ENCODE peak calls at places on chromosomes 16 and 17, in nine cellular contexts. P, R, O, F, T, Z, U, M and L are unnamed samples.

GRCh38 chr17:77591231-77591785 is 367.2 kb upstream of the TNRC6C start:
- DNase-seq in Z (no peak), F (peak), R (no peak), O (no peak), T (no peak), M (no peak), U (no peak), P (no peak), L (no peak)

GRCh38 chr17:58385359-58385899 is 31.9 kb downstream of the RNF43 start:
- DNase-seq in R (no peak), T (no peak), Z (no peak), O (no peak), P (no peak), U (no peak), F (no peak), M (no peak), L (no peak)

GRCh38 chr16:86363057-86363490 is 147.3 kb upstream of the FOXF1 start:
- DNase-seq in U (peak), R (no peak), P (no peak), Z (no peak), O (no peak), M (no peak), T (peak), F (no peak), L (peak)

GRCh38 chr17:7465481-7466275 is 13.8 kb downstream of the ZBTB4 start:
- DNase-seq in T (no peak), F (no peak), U (no peak), R (no peak), P (no peak), M (no peak), O (no peak), Z (no peak), L (no peak)

GRCh38 chr16:75105306-75106061 is 11.1 kb downstream of the LDHD start:
- DNase-seq in Z (peak), U (peak), M (no peak), R (no peak), F (no peak), P (no peak), O (no peak), T (no peak), L (no peak)

GRCh38 chr16:10114411-10114810 is 67.8 kb downstream of the GRIN2A start:
- DNase-seq in Z (no peak), P (no peak), R (no peak), F (no peak), O (no peak), T (peak), U (peak), M (no peak), L (peak)

GRCh38 chr17:83136156-83136555 is 56.7 kb downstream of the METRNL start:
- DNase-seq in O (no peak), P (no peak), Z (no peak), M (no peak), U (no peak), F (no peak), R (no peak), T (no peak), L (no peak)

GRCh38 chr16:11253009-11253994 is 2.7 kb downstream of the SOCS1 start:
- DNase-seq in O (peak), U (peak), F (no peak), R (peak), Z (no peak), T (peak), M (no peak), P (peak), L (no peak)

GRCh38 chr16:25007284-25007984 is 7.7 kb downstream of the ARHGAP17 start:
- DNase-seq in O (no peak), T (peak), R (no peak), Z (no peak), U (peak), P (no peak), M (no peak), F (no peak), L (peak)

GRCh38 chr17:78729636-78730035 is 52.4 kb downstream of the CYTH1 start:
- DNase-seq in M (no peak), R (no peak), O (no peak), P (no peak), Z (no peak), T (no peak), U (no peak), F (no peak), L (no peak)